ENCODE peak calls at places on chromosome X, in seven cellular contexts. Z, P, G, Q, O, R and A are unnamed samples.

GRCh38 chrX:112391313-112391712 is 288.4 kb downstream of the LHFPL1 start:
- DNase-seq in Z (no peak), P (no peak), O (no peak), G (no peak), Q (no peak), R (no peak), A (no peak)

GRCh38 chrX:154750301-154751120 is at the start of gene GAB3:
- DNase-seq in G (no peak), Z (peak; percentile 25), O (no peak), R (peak; percentile 36), Q (peak; percentile 58), P (peak; percentile 8), A (peak; percentile 34)

GRCh38 chrX:124592745-124593144 is 246.4 kb downstream of the SH2D1A start:
- DNase-seq in Q (no peak), P (no peak), G (no peak), R (no peak), O (no peak), Z (no peak), A (no peak)

GRCh38 chrX:70244881-70245280 is 10.4 kb downstream of the AWAT1 start:
- DNase-seq in R (no peak), Z (no peak), P (no peak), O (no peak), G (no peak), Q (no peak), A (no peak)

GRCh38 chrX:109440475-109440874 is 41.4 kb downstream of the GUCY2F start:
- DNase-seq in Q (no peak), O (no peak), G (no peak), P (no peak), R (no peak), Z (no peak), A (no peak)

GRCh38 chrX:28901637-28902036 is 314.4 kb downstream of the IL1RAPL1 start:
- DNase-seq in Z (no peak), Q (no peak), R (no peak), G (no peak), P (no peak), O (no peak), A (no peak)

GRCh38 chrX:53184836-53185235 is 40.2 kb downstream of the KDM5C start:
- DNase-seq in Z (no peak), P (no peak), Q (no peak), G (no peak), R (no peak), O (no peak), A (no peak)

GRCh38 chrX:136275553-136275952 is 24.4 kb upstream of the MAP7D3 start:
- DNase-seq in O (no peak), G (no peak), Q (no peak), Z (no peak), P (no peak), R (no peak), A (no peak)

GRCh38 chrX:24790166-24790565 is 96.4 kb downstream of the POLA1 start:
- DNase-seq in P (no peak), R (no peak), Q (no peak), O (no peak), Z (no peak), G (no peak), A (no peak)

GRCh38 chrX:41332988-41333743 is 796 bp upstream of the DDX3X start:
- DNase-seq in Z (peak; percentile 92), P (peak; percentile 90), R (peak; percentile 77), Q (peak; percentile 90), G (peak; percentile 70), O (peak; percentile 52), A (peak; percentile 91)

GRCh38 chrX:53279296-53280237 is 1.8 kb downstream of the IQSEC2 start:
- DNase-seq in G (no peak), R (no peak), O (no peak), Z (no peak), Q (no peak), P (no peak), A (no peak)

GRCh38 chrX:72396117-72396516 is 90.4 kb upstream of the CITED1 start:
- DNase-seq in Q (no peak), P (no peak), O (no peak), R (no peak), Z (no peak), G (no peak), A (no peak)

GRCh38 chrX:152989292-152989658 is 4.6 kb downstream of the PNMA5 start:
- DNase-seq in O (no peak), Q (no peak), Z (no peak), R (no peak), G (no peak), P (no peak), A (peak; percentile 1)

GRCh38 chrX:129359269-129359668 is 164.0 kb downstream of the SMARCA1 start:
- DNase-seq in O (no peak), Z (peak; percentile 1), G (no peak), R (no peak), P (no peak), Q (no peak), A (no peak)

GRCh38 chrX:132795211-132795610 is 163.2 kb downstream of the HS6ST2 start:
- DNase-seq in R (no peak), Q (no peak), P (no peak), G (no peak), Z (no peak), O (no peak), A (no peak)

GRCh38 chrX:73647212-73647611 is 84.2 kb downstream of the CHIC1 start:
- DNase-seq in Z (no peak), G (no peak), Q (no peak), P (no peak), R (no peak), O (no peak), A (no peak)

GRCh38 chrX:41971346-41971745 is 48.0 kb upstream of the CASK start:
- DNase-seq in O (no peak), G (no peak), P (no peak), Z (no peak), R (no peak), Q (no peak), A (peak; percentile 13)

GRCh38 chrX:30364229-30364628 is 55.0 kb upstream of the NR0B1 start:
- DNase-seq in P (peak; percentile 35), Z (no peak), O (no peak), R (peak; percentile 94), G (no peak), Q (no peak), A (no peak)